ENCODE peak calls at places on chromosomes 5 and 9, in ten cellular contexts. N, B, F, P, R, Q, G, C, J and Z are unnamed samples.

GRCh38 chr9:4936277-4936676 is 48.8 kb upstream of the JAK2 start:
- DNase-seq in R (no peak), F (no peak), N (no peak), Q (no peak), G (no peak), C (no peak), B (no peak), P (no peak), J (no peak), Z (no peak)

GRCh38 chr5:146751054-146751453 is 127.5 kb downstream of the PPP2R2B start:
- DNase-seq in N (peak; percentile 7), B (no peak), G (no peak), Q (no peak), J (no peak), F (no peak), C (no peak), R (no peak), P (no peak), Z (no peak)

GRCh38 chr5:161602739-161603138 is 56.2 kb upstream of the GABRB2 start:
- DNase-seq in B (no peak), J (no peak), G (no peak), F (no peak), R (no peak), N (no peak), Q (no peak), P (no peak), C (no peak), Z (no peak)

GRCh38 chr5:59130441-59130840 is 547.6 kb downstream of the RAB3C start:
- DNase-seq in F (no peak), C (no peak), Q (no peak), N (peak; percentile 35), B (no peak), P (no peak), G (no peak), J (no peak), R (peak; percentile 77), Z (no peak)

GRCh38 chr9:127457191-127457878 is 6.0 kb downstream of the LRSAM1 start:
- DNase-seq in P (no peak), R (no peak), Q (no peak), J (no peak), G (no peak), F (no peak), N (no peak), C (no peak), B (no peak), Z (no peak)

GRCh38 chr9:68498816-68499215 is 41.9 kb downstream of the TMEM252 start:
- DNase-seq in B (no peak), N (no peak), R (no peak), C (no peak), F (no peak), Q (no peak), J (no peak), P (no peak), G (no peak), Z (no peak)

GRCh38 chr5:125696762-125697161 is 726.4 kb upstream of the GRAMD2B start:
- DNase-seq in F (no peak), J (no peak), R (peak; percentile 87), Q (no peak), G (no peak), N (peak; percentile 10), B (no peak), P (no peak), C (peak; percentile 6), Z (no peak)

GRCh38 chr5:123093279-123094226 is 4.5 kb downstream of the PRDM6 start:
- DNase-seq in R (peak; percentile 30), Q (no peak), J (no peak), B (no peak), N (no peak), C (no peak), G (no peak), F (no peak), P (no peak), Z (no peak)

GRCh38 chr5:149549461-149550266 is 1.6 kb downstream of the CSNK1A1 start:
- DNase-seq in R (peak; percentile 66), N (peak; percentile 55), G (peak; percentile 58), J (no peak), B (peak; percentile 71), F (peak; percentile 28), C (no peak), P (peak; percentile 42), Q (no peak), Z (no peak)
- TF ChIP-seq POLR2A in R (no peak), N (no peak), G (peak; percentile 31), J (no peak), B (peak; percentile 44), F (peak; percentile 6), C (no peak), P (peak; percentile 15), Q (no peak), Z (peak; percentile 9)

DNA sequence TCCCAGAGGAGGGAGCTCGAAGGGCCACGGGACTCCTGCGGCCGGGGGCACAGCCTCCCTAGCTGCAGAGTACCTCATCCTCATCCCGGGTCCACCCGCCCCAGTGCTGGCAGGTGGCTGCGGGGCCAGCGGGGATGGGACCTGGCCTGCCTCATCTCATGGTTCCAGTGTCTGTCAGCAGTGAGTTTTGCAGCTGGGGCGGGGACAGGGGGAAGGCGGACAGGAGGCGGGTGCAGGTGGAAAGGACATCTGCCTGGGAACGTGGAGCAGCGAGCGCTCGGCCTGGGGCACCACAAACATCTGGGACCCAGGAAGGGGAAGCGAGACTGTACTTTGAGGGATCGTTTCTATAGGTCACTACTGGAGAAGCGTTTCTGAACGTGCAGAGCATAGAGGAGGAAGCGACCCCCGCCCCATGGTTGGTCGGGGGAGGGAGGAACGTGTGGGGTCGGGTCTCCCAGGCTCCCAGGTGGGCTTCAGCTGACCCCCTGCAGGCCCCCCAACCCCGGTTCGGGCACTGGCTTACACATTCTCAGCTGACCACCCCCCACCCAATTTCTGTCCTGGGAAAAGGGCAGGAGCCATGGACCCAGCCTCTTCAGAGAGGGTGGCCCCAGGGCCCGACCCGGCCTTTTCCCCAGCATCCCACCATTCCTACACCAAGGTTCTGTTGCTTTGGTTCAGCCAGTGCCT is 56.5 kb upstream of the NOTCH1 start:
- DNase-seq in P (no peak), R (no peak), B (no peak), C (no peak), N (no peak), J (no peak), Q (no peak), F (no peak), G (no peak), Z (no peak)
- TF ChIP-seq POLR2A in P (no peak), R (no peak), B (no peak), C (no peak), N (no peak), J (no peak), Q (no peak), F (no peak), G (no peak), Z (no peak)

GRCh38 chr5:135236187-135236835 is 162.7 kb downstream of the MACROH2A1 start:
- DNase-seq in J (no peak), P (peak; percentile 9), C (no peak), R (no peak), B (peak; percentile 7), G (no peak), Q (no peak), F (no peak), N (no peak), Z (no peak)
- TF ChIP-seq POLR2A in J (no peak), P (no peak), C (no peak), R (no peak), B (no peak), G (no peak), Q (no peak), F (no peak), N (no peak), Z (no peak)

GRCh38 chr9:136545966-136546696 is at the start of gene NOTCH1:
- DNase-seq in F (peak; percentile 93), C (peak; percentile 96), J (peak; percentile 87), P (peak; percentile 90), B (peak; percentile 95), G (peak; percentile 94), R (peak; percentile 87), N (peak; percentile 95), Q (peak; percentile 89), Z (peak; percentile 96)
- TF ChIP-seq POLR2A in F (peak; percentile 75), C (no peak), J (peak; percentile 26), P (no peak), B (peak; percentile 80), G (peak; percentile 84), R (no peak), N (peak; percentile 53), Q (no peak), Z (peak; percentile 50)

GRCh38 chr9:118059520-118060278 is 355.5 kb downstream of the TLR4 start:
- DNase-seq in P (peak; percentile 24), G (no peak), Q (no peak), F (no peak), N (peak; percentile 2), J (no peak), R (no peak), B (peak; percentile 47), C (peak; percentile 10), Z (peak; percentile 20)
- TF ChIP-seq POLR2A in P (no peak), G (no peak), Q (no peak), F (no peak), N (no peak), J (no peak), R (no peak), B (no peak), C (no peak), Z (no peak)